ENCODE peak calls at places on chromosomes 13 and 19, in ten cellular contexts. One of them, this sample, is unnamed.
A peak's percentile ranks its signal among the peaks of the same experiment; 100 is the strongest.

GRCh38 chr19:45767881-45768643 is 990 bp downstream of the SIX5 start:
- DNase-seq in fibroblast of lung: peak; percentile 78
- DNase-seq in mesothelial cell of epicardium: peak; percentile 70
- DNase-seq in HL-60: peak; percentile 15
- DNase-seq in K562: peak; percentile 80
- DNase-seq in AG09309: no peak
- DNase-seq in GM10248: peak; percentile 63
- DNase-seq in choroid plexus epithelial cell: peak; percentile 81
- DNase-seq in left ventricle myocardium inferior: peak; percentile 76
- DNase-seq in progenitor cell of endocrine pancreas: peak; percentile 57
- DNase-seq in this sample: peak; percentile 21

GRCh38 chr19:37699057-37699456 is 20.5 kb downstream of the ZNF607 start:
- DNase-seq in AG09309: no peak
- DNase-seq in GM10248: no peak
- DNase-seq in HL-60: no peak
- DNase-seq in mesothelial cell of epicardium: no peak
- DNase-seq in left ventricle myocardium inferior: no peak
- DNase-seq in fibroblast of lung: peak; percentile 30
- DNase-seq in progenitor cell of endocrine pancreas: no peak
- DNase-seq in choroid plexus epithelial cell: no peak
- DNase-seq in K562: no peak
- DNase-seq in this sample: no peak

GRCh38 chr19:34482380-34483250 is 1.1 kb downstream of the WTIP start:
- DNase-seq in AG09309: no peak
- DNase-seq in GM10248: no peak
- DNase-seq in fibroblast of lung: peak; percentile 61
- DNase-seq in progenitor cell of endocrine pancreas: peak; percentile 40
- DNase-seq in HL-60: no peak
- DNase-seq in left ventricle myocardium inferior: no peak
- DNase-seq in K562: no peak
- DNase-seq in mesothelial cell of epicardium: peak; percentile 70
- DNase-seq in choroid plexus epithelial cell: peak; percentile 54
- DNase-seq in this sample: peak; percentile 11

GRCh38 chr13:110036060-110036459 is 249.7 kb upstream of the IRS2 start:
- DNase-seq in fibroblast of lung: no peak
- DNase-seq in choroid plexus epithelial cell: no peak
- DNase-seq in progenitor cell of endocrine pancreas: no peak
- DNase-seq in mesothelial cell of epicardium: no peak
- DNase-seq in AG09309: no peak
- DNase-seq in GM10248: no peak
- DNase-seq in HL-60: no peak
- DNase-seq in K562: no peak
- DNase-seq in left ventricle myocardium inferior: no peak
- DNase-seq in this sample: no peak

GRCh38 chr19:6556480-6556879 is 25.7 kb downstream of the TNFSF9 start:
- DNase-seq in AG09309: no peak
- DNase-seq in mesothelial cell of epicardium: no peak
- DNase-seq in progenitor cell of endocrine pancreas: no peak
- DNase-seq in HL-60: no peak
- DNase-seq in K562: no peak
- DNase-seq in GM10248: no peak
- DNase-seq in choroid plexus epithelial cell: peak; percentile 20
- DNase-seq in left ventricle myocardium inferior: no peak
- DNase-seq in fibroblast of lung: peak; percentile 65
- DNase-seq in this sample: peak; percentile 34

GRCh38 chr13:30165791-30166190 is 141.6 kb downstream of the KATNAL1 start:
- DNase-seq in mesothelial cell of epicardium: no peak
- DNase-seq in left ventricle myocardium inferior: no peak
- DNase-seq in progenitor cell of endocrine pancreas: no peak
- DNase-seq in choroid plexus epithelial cell: peak; percentile 41
- DNase-seq in GM10248: no peak
- DNase-seq in AG09309: peak; percentile 29
- DNase-seq in K562: no peak
- DNase-seq in fibroblast of lung: peak; percentile 57
- DNase-seq in HL-60: no peak
- DNase-seq in this sample: no peak

GRCh38 chr13:77065456-77066147 is 38.6 kb upstream of the FBXL3 start:
- DNase-seq in choroid plexus epithelial cell: no peak
- DNase-seq in progenitor cell of endocrine pancreas: no peak
- DNase-seq in fibroblast of lung: no peak
- DNase-seq in AG09309: no peak
- DNase-seq in HL-60: no peak
- DNase-seq in mesothelial cell of epicardium: no peak
- DNase-seq in K562: no peak
- DNase-seq in left ventricle myocardium inferior: no peak
- DNase-seq in GM10248: no peak
- DNase-seq in this sample: no peak

GRCh38 chr19:15862444-15862843 is 35.4 kb downstream of the CYP4F2 start:
- DNase-seq in mesothelial cell of epicardium: no peak
- DNase-seq in AG09309: no peak
- DNase-seq in fibroblast of lung: no peak
- DNase-seq in left ventricle myocardium inferior: no peak
- DNase-seq in GM10248: no peak
- DNase-seq in K562: no peak
- DNase-seq in choroid plexus epithelial cell: no peak
- DNase-seq in HL-60: no peak
- DNase-seq in progenitor cell of endocrine pancreas: no peak
- DNase-seq in this sample: no peak

GRCh38 chr13:77544365-77544764 is 8.9 kb downstream of the SCEL start:
- DNase-seq in fibroblast of lung: peak; percentile 70
- DNase-seq in mesothelial cell of epicardium: peak; percentile 56
- DNase-seq in left ventricle myocardium inferior: peak; percentile 72
- DNase-seq in K562: no peak
- DNase-seq in progenitor cell of endocrine pancreas: no peak
- DNase-seq in HL-60: no peak
- DNase-seq in choroid plexus epithelial cell: peak; percentile 72
- DNase-seq in AG09309: no peak
- DNase-seq in GM10248: no peak
- DNase-seq in this sample: no peak

GRCh38 chr19:46660601-46661019 is 372 bp downstream of the DACT3 start:
- DNase-seq in fibroblast of lung: no peak
- DNase-seq in choroid plexus epithelial cell: no peak
- DNase-seq in K562: peak; percentile 32
- DNase-seq in AG09309: no peak
- DNase-seq in mesothelial cell of epicardium: peak; percentile 45
- DNase-seq in left ventricle myocardium inferior: peak; percentile 46
- DNase-seq in progenitor cell of endocrine pancreas: no peak
- DNase-seq in HL-60: no peak
- DNase-seq in GM10248: no peak
- DNase-seq in this sample: peak; percentile 43

GRCh38 chr13:60331249-60332012 is 65.6 kb upstream of the TDRD3 start:
- DNase-seq in choroid plexus epithelial cell: no peak
- DNase-seq in mesothelial cell of epicardium: no peak
- DNase-seq in AG09309: no peak
- DNase-seq in HL-60: no peak
- DNase-seq in GM10248: no peak
- DNase-seq in fibroblast of lung: no peak
- DNase-seq in progenitor cell of endocrine pancreas: no peak
- DNase-seq in K562: peak; percentile 10
- DNase-seq in left ventricle myocardium inferior: no peak
- DNase-seq in this sample: no peak

GRCh38 chr19:2952953-2953481 is 8.2 kb upstream of the ZNF77 start:
- DNase-seq in choroid plexus epithelial cell: peak; percentile 33
- DNase-seq in GM10248: no peak
- DNase-seq in K562: no peak
- DNase-seq in AG09309: no peak
- DNase-seq in left ventricle myocardium inferior: no peak
- DNase-seq in progenitor cell of endocrine pancreas: peak; percentile 45
- DNase-seq in fibroblast of lung: peak; percentile 19
- DNase-seq in mesothelial cell of epicardium: no peak
- DNase-seq in HL-60: no peak
- DNase-seq in this sample: no peak

GRCh38 chr13:43629691-43630480 is 156.9 kb downstream of the ENOX1 start:
- DNase-seq in mesothelial cell of epicardium: no peak
- DNase-seq in progenitor cell of endocrine pancreas: no peak
- DNase-seq in AG09309: peak; percentile 4
- DNase-seq in GM10248: no peak
- DNase-seq in K562: no peak
- DNase-seq in left ventricle myocardium inferior: no peak
- DNase-seq in fibroblast of lung: no peak
- DNase-seq in choroid plexus epithelial cell: peak; percentile 31
- DNase-seq in HL-60: no peak
- DNase-seq in this sample: no peak

GRCh38 chr19:10352764-10353671 is 13.6 kb upstream of the ICAM3 start:
- DNase-seq in progenitor cell of endocrine pancreas: peak; percentile 55
- DNase-seq in mesothelial cell of epicardium: peak; percentile 44
- DNase-seq in K562: peak; percentile 38
- DNase-seq in fibroblast of lung: no peak
- DNase-seq in HL-60: no peak
- DNase-seq in GM10248: peak; percentile 9
- DNase-seq in AG09309: no peak
- DNase-seq in choroid plexus epithelial cell: peak; percentile 43
- DNase-seq in left ventricle myocardium inferior: peak; percentile 84
- DNase-seq in this sample: no peak

DNA sequence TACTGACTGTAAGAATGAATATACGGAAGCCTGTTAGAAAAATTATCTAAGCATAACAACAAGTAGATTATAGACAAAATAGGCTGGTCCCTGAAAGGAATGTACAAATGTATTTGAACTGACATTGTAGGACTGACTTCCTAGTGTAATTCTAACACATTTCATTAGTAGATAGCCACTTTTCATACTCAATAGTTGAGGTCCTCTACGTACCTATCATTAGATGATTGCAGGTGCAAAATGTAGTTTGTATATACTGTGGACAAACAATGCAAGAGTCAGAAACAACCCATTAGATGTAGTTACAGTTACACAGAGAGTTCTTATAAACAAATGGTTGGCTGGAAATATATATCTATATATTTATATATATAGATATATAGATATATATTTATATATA is 402.3 kb upstream of the SLITRK6 start:
- DNase-seq in AG09309: no peak
- DNase-seq in left ventricle myocardium inferior: no peak
- DNase-seq in progenitor cell of endocrine pancreas: no peak
- DNase-seq in choroid plexus epithelial cell: no peak
- DNase-seq in fibroblast of lung: no peak
- DNase-seq in GM10248: no peak
- DNase-seq in HL-60: no peak
- DNase-seq in mesothelial cell of epicardium: no peak
- DNase-seq in K562: no peak
- DNase-seq in this sample: no peak
- TF ChIP-seq CTCF in AG09309: no peak
- TF ChIP-seq CTCF in left ventricle myocardium inferior: no peak
- TF ChIP-seq CTCF in progenitor cell of endocrine pancreas: no peak
- TF ChIP-seq CTCF in choroid plexus epithelial cell: no peak
- TF ChIP-seq CTCF in fibroblast of lung: no peak
- TF ChIP-seq CTCF in GM10248: no peak
- TF ChIP-seq CTCF in HL-60: no peak
- TF ChIP-seq CTCF in mesothelial cell of epicardium: no peak
- TF ChIP-seq CTCF in K562: no peak
- TF ChIP-seq CTCF in this sample: no peak

DNA sequence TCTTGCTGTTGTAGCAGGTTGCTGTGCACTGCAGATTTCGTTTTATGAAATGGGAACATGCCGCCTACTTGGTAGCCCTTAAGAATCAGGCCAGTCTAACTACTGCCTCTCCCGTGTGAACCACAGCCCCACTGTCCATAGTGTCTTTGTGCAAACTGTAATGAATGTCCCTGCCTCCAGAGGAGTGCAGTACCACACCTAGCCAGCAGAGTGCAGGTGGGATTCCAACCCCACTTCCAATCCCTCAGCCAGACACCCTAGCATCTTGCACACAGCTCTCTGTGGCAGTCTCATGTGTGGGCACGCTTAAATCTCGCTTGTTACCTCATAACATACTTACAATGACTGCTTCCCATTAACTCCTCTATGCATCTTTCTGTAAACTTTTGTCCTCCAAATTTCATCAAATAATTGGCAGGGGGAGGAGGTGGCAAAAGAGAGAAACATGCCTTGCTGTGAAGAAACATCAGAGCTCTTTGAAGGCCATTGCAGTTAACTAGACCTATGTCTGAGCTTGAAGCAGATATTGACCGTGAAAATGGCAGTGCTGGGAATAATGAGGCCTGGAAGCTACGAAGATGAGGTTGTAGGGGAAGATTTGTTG is 47.2 kb downstream of the ZAR1L start:
- DNase-seq in AG09309: no peak
- DNase-seq in fibroblast of lung: no peak
- DNase-seq in GM10248: peak; percentile 49
- DNase-seq in choroid plexus epithelial cell: peak; percentile 36
- DNase-seq in K562: peak; percentile 12
- DNase-seq in left ventricle myocardium inferior: no peak
- DNase-seq in progenitor cell of endocrine pancreas: peak; percentile 27
- DNase-seq in HL-60: no peak
- DNase-seq in mesothelial cell of epicardium: no peak
- DNase-seq in this sample: peak; percentile 75
- TF ChIP-seq CTCF in AG09309: peak; percentile 57
- TF ChIP-seq CTCF in fibroblast of lung: peak; percentile 19
- TF ChIP-seq CTCF in GM10248: no peak
- TF ChIP-seq CTCF in choroid plexus epithelial cell: peak; percentile 72
- TF ChIP-seq CTCF in K562: peak; percentile 56
- TF ChIP-seq CTCF in left ventricle myocardium inferior: peak; percentile 55
- TF ChIP-seq CTCF in progenitor cell of endocrine pancreas: peak; percentile 66
- TF ChIP-seq CTCF in HL-60: no peak
- TF ChIP-seq CTCF in mesothelial cell of epicardium: peak; percentile 85
- TF ChIP-seq CTCF in this sample: peak; percentile 83

DNA sequence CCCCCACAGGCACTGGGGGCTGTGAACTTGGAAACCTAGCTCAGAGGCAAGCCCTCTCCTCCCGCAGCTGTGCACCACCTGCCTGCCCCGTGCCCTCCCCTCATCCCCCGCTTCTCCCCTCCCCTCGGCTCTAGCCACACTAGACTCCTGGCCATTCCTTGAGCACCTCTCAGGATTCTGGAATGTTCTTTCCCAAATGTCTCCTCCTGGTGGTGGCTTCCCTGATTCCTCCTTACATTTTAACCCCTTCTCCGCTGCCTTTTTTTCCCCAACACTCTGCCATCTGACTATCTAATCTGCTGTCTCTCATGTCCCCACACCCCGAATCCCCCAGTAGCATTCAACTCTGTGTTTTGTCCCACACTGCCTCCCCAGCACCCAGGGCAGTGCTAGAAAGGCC is 6.7 kb downstream of the NANOS3 start:
- DNase-seq in GM10248: no peak
- DNase-seq in fibroblast of lung: no peak
- DNase-seq in progenitor cell of endocrine pancreas: no peak
- DNase-seq in HL-60: no peak
- DNase-seq in AG09309: no peak
- DNase-seq in choroid plexus epithelial cell: no peak
- DNase-seq in left ventricle myocardium inferior: no peak
- DNase-seq in K562: no peak
- DNase-seq in mesothelial cell of epicardium: no peak
- DNase-seq in this sample: no peak
- TF ChIP-seq CTCF in GM10248: no peak
- TF ChIP-seq CTCF in fibroblast of lung: no peak
- TF ChIP-seq CTCF in progenitor cell of endocrine pancreas: no peak
- TF ChIP-seq CTCF in HL-60: no peak
- TF ChIP-seq CTCF in AG09309: peak; percentile 34
- TF ChIP-seq CTCF in choroid plexus epithelial cell: peak; percentile 27
- TF ChIP-seq CTCF in left ventricle myocardium inferior: no peak
- TF ChIP-seq CTCF in K562: no peak
- TF ChIP-seq CTCF in mesothelial cell of epicardium: no peak
- TF ChIP-seq CTCF in this sample: no peak

GRCh38 chr19:49145485-49146407 is 9.4 kb downstream of the HRC start:
- DNase-seq in HL-60: peak; percentile 67
- DNase-seq in GM10248: peak; percentile 86
- DNase-seq in fibroblast of lung: peak; percentile 75
- DNase-seq in mesothelial cell of epicardium: peak; percentile 85
- DNase-seq in left ventricle myocardium inferior: peak; percentile 84
- DNase-seq in choroid plexus epithelial cell: peak; percentile 86
- DNase-seq in progenitor cell of endocrine pancreas: peak; percentile 73
- DNase-seq in AG09309: peak; percentile 20
- DNase-seq in K562: peak; percentile 92
- DNase-seq in this sample: peak; percentile 89
- TF ChIP-seq CTCF in HL-60: peak; percentile 65
- TF ChIP-seq CTCF in GM10248: peak; percentile 75
- TF ChIP-seq CTCF in fibroblast of lung: peak; percentile 74
- TF ChIP-seq CTCF in mesothelial cell of epicardium: peak; percentile 90
- TF ChIP-seq CTCF in left ventricle myocardium inferior: peak; percentile 92
- TF ChIP-seq CTCF in choroid plexus epithelial cell: peak; percentile 85
- TF ChIP-seq CTCF in progenitor cell of endocrine pancreas: peak; percentile 85
- TF ChIP-seq CTCF in AG09309: peak; percentile 90
- TF ChIP-seq CTCF in K562: peak; percentile 88
- TF ChIP-seq CTCF in this sample: peak; percentile 96

GRCh38 chr13:41973247-41973741 is 12.4 kb upstream of the VWA8 start:
- DNase-seq in fibroblast of lung: no peak
- DNase-seq in mesothelial cell of epicardium: no peak
- DNase-seq in HL-60: no peak
- DNase-seq in left ventricle myocardium inferior: no peak
- DNase-seq in AG09309: no peak
- DNase-seq in K562: no peak
- DNase-seq in GM10248: no peak
- DNase-seq in progenitor cell of endocrine pancreas: no peak
- DNase-seq in choroid plexus epithelial cell: peak; percentile 12
- DNase-seq in this sample: no peak
- TF ChIP-seq CTCF in fibroblast of lung: no peak
- TF ChIP-seq CTCF in mesothelial cell of epicardium: no peak
- TF ChIP-seq CTCF in HL-60: no peak
- TF ChIP-seq CTCF in left ventricle myocardium inferior: peak; percentile 44
- TF ChIP-seq CTCF in AG09309: no peak
- TF ChIP-seq CTCF in K562: no peak
- TF ChIP-seq CTCF in GM10248: no peak
- TF ChIP-seq CTCF in progenitor cell of endocrine pancreas: no peak
- TF ChIP-seq CTCF in choroid plexus epithelial cell: peak; percentile 41
- TF ChIP-seq CTCF in this sample: no peak